ENCODE peak calls at places on chromosomes 12 and 14, in five cellular contexts. One of them, this sample, is unnamed.
A peak's percentile ranks its signal among the peaks of the same experiment; 100 is the strongest.

GRCh38 chr14:54085137-54085810 is 128.6 kb upstream of the BMP4 start:
- DNase-seq in Daoy: no peak
- DNase-seq in AG04449: no peak
- DNase-seq in CD8-positive, alpha-beta T cell: no peak
- DNase-seq in GM23338: peak; percentile 13
- DNase-seq in this sample: no peak

GRCh38 chr12:78229491-78230209 is 399.0 kb downstream of the NAV3 start:
- DNase-seq in Daoy: peak; percentile 51
- DNase-seq in AG04449: no peak
- DNase-seq in CD8-positive, alpha-beta T cell: no peak
- DNase-seq in GM23338: peak; percentile 83
- DNase-seq in this sample: peak; percentile 60

GRCh38 chr14:66572836-66573235 is 64.9 kb downstream of the GPHN start:
- DNase-seq in Daoy: no peak
- DNase-seq in AG04449: no peak
- DNase-seq in CD8-positive, alpha-beta T cell: no peak
- DNase-seq in GM23338: no peak
- DNase-seq in this sample: no peak

GRCh38 chr12:2288001-2288400 is 235.2 kb downstream of the CACNA1C start:
- DNase-seq in Daoy: peak; percentile 37
- DNase-seq in AG04449: no peak
- DNase-seq in CD8-positive, alpha-beta T cell: no peak
- DNase-seq in GM23338: no peak
- DNase-seq in this sample: no peak

GRCh38 chr12:48366131-48366530 is 15.4 kb upstream of the ZNF641 start:
- DNase-seq in Daoy: no peak
- DNase-seq in AG04449: no peak
- DNase-seq in CD8-positive, alpha-beta T cell: no peak
- DNase-seq in GM23338: peak; percentile 39
- DNase-seq in this sample: peak; percentile 17

GRCh38 chr14:30620178-30620577 is 1.9 kb upstream of the SCFD1 start:
- DNase-seq in Daoy: peak; percentile 43
- DNase-seq in AG04449: peak; percentile 34
- DNase-seq in CD8-positive, alpha-beta T cell: no peak
- DNase-seq in GM23338: no peak
- DNase-seq in this sample: no peak

GRCh38 chr14:60233251-60233650 is 15.8 kb upstream of the PPM1A start:
- DNase-seq in Daoy: no peak
- DNase-seq in AG04449: no peak
- DNase-seq in CD8-positive, alpha-beta T cell: no peak
- DNase-seq in GM23338: no peak
- DNase-seq in this sample: no peak

GRCh38 chr14:32559048-32559447 is 229.9 kb downstream of the AKAP6 start:
- DNase-seq in Daoy: no peak
- DNase-seq in AG04449: no peak
- DNase-seq in CD8-positive, alpha-beta T cell: no peak
- DNase-seq in GM23338: no peak
- DNase-seq in this sample: no peak

GRCh38 chr14:54565236-54566151 is 1.4 kb upstream of the SAMD4A start:
- DNase-seq in Daoy: peak; percentile 91
- DNase-seq in AG04449: no peak
- DNase-seq in CD8-positive, alpha-beta T cell: peak; percentile 77
- DNase-seq in GM23338: peak; percentile 90
- DNase-seq in this sample: peak; percentile 88

GRCh38 chr12:107096571-107096970 is 3.2 kb upstream of the CRY1 start:
- DNase-seq in Daoy: no peak
- DNase-seq in AG04449: no peak
- DNase-seq in CD8-positive, alpha-beta T cell: no peak
- DNase-seq in GM23338: no peak
- DNase-seq in this sample: no peak

GRCh38 chr12:561908-562593 is 101.2 kb downstream of the NINJ2 start:
- DNase-seq in Daoy: no peak
- DNase-seq in AG04449: no peak
- DNase-seq in CD8-positive, alpha-beta T cell: no peak
- DNase-seq in GM23338: no peak
- DNase-seq in this sample: no peak

GRCh38 chr14:68703093-68703492 is 89.8 kb downstream of the ZFP36L1 start:
- DNase-seq in Daoy: peak; percentile 85
- DNase-seq in AG04449: no peak
- DNase-seq in CD8-positive, alpha-beta T cell: no peak
- DNase-seq in GM23338: no peak
- DNase-seq in this sample: no peak

GRCh38 chr14:100890451-100890850 is 13.1 kb downstream of the RTL1 start:
- DNase-seq in Daoy: no peak
- DNase-seq in AG04449: no peak
- DNase-seq in CD8-positive, alpha-beta T cell: no peak
- DNase-seq in GM23338: no peak
- DNase-seq in this sample: no peak

GRCh38 chr12:12521044-12521485 is 41.6 kb downstream of the DUSP16 start:
- DNase-seq in Daoy: no peak
- DNase-seq in AG04449: no peak
- DNase-seq in CD8-positive, alpha-beta T cell: no peak
- DNase-seq in GM23338: no peak
- DNase-seq in this sample: peak; percentile 25

GRCh38 chr12:70154087-70154486 is 89.1 kb upstream of the CNOT2 start:
- DNase-seq in Daoy: no peak
- DNase-seq in AG04449: no peak
- DNase-seq in CD8-positive, alpha-beta T cell: no peak
- DNase-seq in GM23338: no peak
- DNase-seq in this sample: no peak

GRCh38 chr12:127014079-127014478 is 1252.9 kb upstream of the TMEM132C start:
- DNase-seq in Daoy: no peak
- DNase-seq in AG04449: no peak
- DNase-seq in CD8-positive, alpha-beta T cell: no peak
- DNase-seq in GM23338: no peak
- DNase-seq in this sample: no peak

This sample was measured in neural progenitor cell.